ENCODE peak calls at places on chromosome 17, in four cellular contexts. One of them, this sample, is unnamed. For H3K4me1, the result is how much of the 10 kb centered on the place peaks cover.

GRCh38 chr17:50495918-50496317 is 12.3 kb upstream of the MYCBPAP start:
- DNase-seq in pancreas: no peak
- DNase-seq in right lobe of liver: no peak
- DNase-seq in thoracic aorta: no peak
- DNase-seq in this sample: no peak

GRCh38 chr17:46851029-46851741 is at the start of gene WNT9B:
- DNase-seq in pancreas: peak
- DNase-seq in right lobe of liver: peak
- DNase-seq in thoracic aorta: no peak
- DNase-seq in this sample: no peak

GRCh38 chr17:15466131-15466530 is 1.3 kb downstream of the CDRT4 start:
- DNase-seq in pancreas: no peak
- DNase-seq in right lobe of liver: no peak
- DNase-seq in thoracic aorta: no peak
- DNase-seq in this sample: no peak

GRCh38 chr17:83103200-83103937 is 24.0 kb downstream of the METRNL start:
- DNase-seq in pancreas: peak
- DNase-seq in right lobe of liver: peak
- DNase-seq in thoracic aorta: no peak
- DNase-seq in this sample: no peak

GRCh38 chr17:38994026-38994425 is 26.8 kb upstream of the FBXO47 start:
- DNase-seq in pancreas: no peak
- DNase-seq in right lobe of liver: no peak
- DNase-seq in thoracic aorta: no peak
- DNase-seq in this sample: no peak

GRCh38 chr17:10612957-10613744 is 44.0 kb downstream of the MYH3 start:
- DNase-seq in pancreas: no peak
- DNase-seq in right lobe of liver: no peak
- DNase-seq in thoracic aorta: no peak
- DNase-seq in this sample: no peak

GRCh38 chr17:9144502-9145233 is 123.4 kb downstream of the NTN1 start:
- DNase-seq in pancreas: peak
- DNase-seq in right lobe of liver: no peak
- DNase-seq in thoracic aorta: no peak
- DNase-seq in this sample: no peak

GRCh38 chr17:4998666-4999428 is 1.1 kb downstream of the KIF1C start:
- DNase-seq in pancreas: peak
- DNase-seq in right lobe of liver: peak
- DNase-seq in thoracic aorta: no peak
- DNase-seq in this sample: no peak

GRCh38 chr17:64213995-64214507 is 49.0 kb downstream of the TEX2 start:
- DNase-seq in pancreas: no peak
- DNase-seq in right lobe of liver: no peak
- DNase-seq in thoracic aorta: no peak
- DNase-seq in this sample: no peak

DNA sequence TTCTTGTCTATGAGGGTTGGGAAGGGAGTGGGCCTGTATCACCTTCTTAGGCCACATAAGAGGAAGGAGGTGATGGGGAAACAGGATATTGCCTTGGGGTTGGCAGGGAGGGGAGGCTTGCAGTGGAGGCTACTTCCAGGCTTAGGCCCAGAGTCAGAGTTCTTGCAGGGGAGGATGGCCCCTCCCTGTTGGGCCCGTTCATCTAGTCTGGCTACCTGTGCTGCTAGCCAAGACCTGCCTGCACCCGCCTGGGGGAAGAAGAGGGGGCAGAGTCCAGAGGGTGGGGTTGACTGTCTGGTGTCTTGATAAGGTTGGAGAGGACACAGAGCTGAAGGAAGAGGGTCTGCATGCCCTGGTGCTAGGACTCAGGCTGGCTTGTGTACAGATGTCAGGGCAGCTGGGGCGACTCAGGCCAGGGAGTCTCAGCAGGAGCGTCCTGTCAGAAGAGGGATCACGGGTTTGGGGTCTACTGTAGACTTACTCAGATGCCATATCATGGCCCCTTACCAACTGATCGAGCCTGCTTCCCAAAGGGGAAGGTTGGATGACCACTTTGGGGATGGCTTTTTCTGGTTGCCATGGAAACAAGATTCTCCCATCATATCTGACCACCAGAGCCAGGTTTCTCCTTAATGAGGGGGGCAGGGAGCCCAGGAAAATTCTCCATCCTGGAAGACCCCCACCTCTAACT is 5.3 kb downstream of the KDM6B start:
- DNase-seq in pancreas: peak
- DNase-seq in right lobe of liver: peak
- DNase-seq in thoracic aorta: no peak
- DNase-seq in this sample: no peak
- H3K4me1 ChIP-seq in pancreas: under half
- H3K4me1 ChIP-seq in right lobe of liver: under half
- H3K4me1 ChIP-seq in thoracic aorta: under half
- H3K4me1 ChIP-seq in this sample: under half

DNA sequence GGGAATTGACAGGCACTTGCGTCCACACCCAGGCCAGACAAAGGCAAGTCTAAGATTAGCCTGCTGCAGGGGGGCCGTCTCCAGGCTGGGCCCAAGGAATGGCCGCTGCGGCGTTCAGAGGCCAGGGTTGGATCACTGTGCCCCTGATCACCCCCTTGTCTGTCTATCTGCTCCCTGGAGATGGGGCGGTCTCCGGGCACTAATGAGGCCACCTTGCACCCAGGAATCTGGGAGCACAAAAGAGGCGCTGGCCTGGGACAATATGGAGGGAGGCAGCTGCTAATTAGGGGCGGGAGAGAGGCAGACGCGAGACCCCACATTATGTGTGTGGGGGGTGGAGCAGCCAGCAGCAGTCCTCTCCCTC is 227 bp upstream of the HCRT start:
- DNase-seq in pancreas: no peak
- DNase-seq in right lobe of liver: no peak
- DNase-seq in thoracic aorta: no peak
- DNase-seq in this sample: peak
- H3K4me1 ChIP-seq in pancreas: under half
- H3K4me1 ChIP-seq in right lobe of liver: under half
- H3K4me1 ChIP-seq in thoracic aorta: under half
- H3K4me1 ChIP-seq in this sample: under half

GRCh38 chr17:31357831-31358400 is 33.6 kb upstream of the RAB11FIP4 start:
- DNase-seq in pancreas: no peak
- DNase-seq in right lobe of liver: no peak
- DNase-seq in thoracic aorta: no peak
- DNase-seq in this sample: no peak
- H3K4me1 ChIP-seq in pancreas: under half
- H3K4me1 ChIP-seq in right lobe of liver: under half
- H3K4me1 ChIP-seq in thoracic aorta: under half
- H3K4me1 ChIP-seq in this sample: under half

DNA sequence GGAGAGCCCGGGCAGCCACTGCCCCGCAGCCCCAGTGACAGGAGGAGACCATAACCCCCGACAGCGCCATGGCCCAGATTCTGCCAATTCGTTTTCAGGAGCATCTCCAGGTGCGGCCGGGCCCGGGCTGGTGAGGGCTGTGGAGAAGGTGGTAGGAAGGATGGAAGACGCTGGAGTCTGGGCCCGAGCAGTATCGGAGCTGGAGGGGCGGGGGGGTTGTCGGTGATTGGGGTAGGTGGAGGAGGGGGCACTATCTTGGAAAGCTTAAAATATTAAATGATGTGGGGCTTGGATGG is 317 bp downstream of the CLTC start:
- DNase-seq in pancreas: no peak
- DNase-seq in right lobe of liver: no peak
- DNase-seq in thoracic aorta: no peak
- DNase-seq in this sample: no peak
- H3K4me1 ChIP-seq in pancreas: under half
- H3K4me1 ChIP-seq in right lobe of liver: under half
- H3K4me1 ChIP-seq in thoracic aorta: under half
- H3K4me1 ChIP-seq in this sample: under half

GRCh38 chr17:75605790-75606189 is 18.2 kb downstream of the MYO15B start:
- DNase-seq in pancreas: no peak
- DNase-seq in right lobe of liver: peak
- DNase-seq in thoracic aorta: no peak
- DNase-seq in this sample: peak
- H3K4me1 ChIP-seq in pancreas: under half
- H3K4me1 ChIP-seq in right lobe of liver: under half
- H3K4me1 ChIP-seq in thoracic aorta: under half
- H3K4me1 ChIP-seq in this sample: under half

DNA sequence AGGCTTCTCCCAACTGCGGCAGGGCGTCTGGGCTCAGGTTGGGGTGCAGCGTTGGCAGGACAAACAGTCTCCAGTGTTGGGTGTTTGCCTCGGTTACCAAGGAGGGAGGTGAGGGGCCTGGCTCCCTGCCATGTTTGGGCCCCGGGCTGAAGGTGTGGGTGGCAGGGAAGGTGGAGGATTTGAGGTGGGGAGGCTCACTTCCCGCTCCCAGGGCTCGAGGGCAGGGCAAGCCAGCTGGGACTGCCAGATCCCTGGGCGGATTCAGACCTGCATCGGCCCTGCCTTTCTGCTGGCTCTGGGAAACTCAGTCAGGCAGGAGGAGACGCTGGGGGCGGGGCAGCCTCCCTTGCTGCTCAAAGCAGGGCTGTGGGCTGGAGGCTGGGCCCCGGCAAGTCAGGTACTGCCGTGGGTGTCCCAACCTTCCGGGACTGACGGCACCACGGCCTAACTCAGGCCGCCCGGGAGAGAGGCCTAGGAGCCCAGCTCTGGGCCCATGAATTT is 31.3 kb upstream of the KRT17 start:
- DNase-seq in pancreas: peak
- DNase-seq in right lobe of liver: no peak
- DNase-seq in thoracic aorta: no peak
- DNase-seq in this sample: peak
- H3K4me1 ChIP-seq in pancreas: under half
- H3K4me1 ChIP-seq in right lobe of liver: under half
- H3K4me1 ChIP-seq in thoracic aorta: under half
- H3K4me1 ChIP-seq in this sample: under half

GRCh38 chr17:1002771-1003555 is 6.0 kb downstream of the TIMM22 start:
- DNase-seq in pancreas: no peak
- DNase-seq in right lobe of liver: no peak
- DNase-seq in thoracic aorta: no peak
- DNase-seq in this sample: peak

GRCh38 chr17:1004769-1005295 is 7.9 kb downstream of the TIMM22 start:
- DNase-seq in pancreas: no peak
- DNase-seq in right lobe of liver: no peak
- DNase-seq in thoracic aorta: no peak
- DNase-seq in this sample: no peak

GRCh38 chr17:1002412-1002753 is 5.5 kb downstream of the TIMM22 start:
- DNase-seq in pancreas: no peak
- DNase-seq in right lobe of liver: no peak
- DNase-seq in thoracic aorta: no peak
- DNase-seq in this sample: no peak

GRCh38 chr17:1003972-1004768 is 7.2 kb downstream of the TIMM22 start:
- DNase-seq in pancreas: peak
- DNase-seq in right lobe of liver: no peak
- DNase-seq in thoracic aorta: no peak
- DNase-seq in this sample: no peak

GRCh38 chr17:1003633-1003971 is 6.7 kb downstream of the TIMM22 start:
- DNase-seq in pancreas: no peak
- DNase-seq in right lobe of liver: no peak
- DNase-seq in thoracic aorta: no peak
- DNase-seq in this sample: peak
- H3K4me1 ChIP-seq in pancreas: under half
- H3K4me1 ChIP-seq in right lobe of liver: under half
- H3K4me1 ChIP-seq in thoracic aorta: half or more
- H3K4me1 ChIP-seq in this sample: half or more

This sample was measured in psoas muscle.